ENCODE peak calls at places on chromosomes 7 and 10, in six cellular contexts. One of them, this sample, is unnamed.

GRCh38 chr7:101630591-101630990 is 1.5 kb upstream of the MYL10 start:
- DNase-seq in heart left ventricle: no peak
- DNase-seq in neural progenitor cell: no peak
- DNase-seq in AG09309: no peak
- DNase-seq in fibroblast of the aortic adventitia: no peak
- DNase-seq in left lung: no peak
- DNase-seq in this sample: no peak

GRCh38 chr7:3250725-3251124 is 50.3 kb upstream of the SDK1 start:
- DNase-seq in heart left ventricle: no peak
- DNase-seq in neural progenitor cell: no peak
- DNase-seq in AG09309: no peak
- DNase-seq in fibroblast of the aortic adventitia: no peak
- DNase-seq in left lung: no peak
- DNase-seq in this sample: no peak

GRCh38 chr7:94154182-94154581 is 150.0 kb upstream of the BET1 start:
- DNase-seq in heart left ventricle: no peak
- DNase-seq in neural progenitor cell: no peak
- DNase-seq in AG09309: no peak
- DNase-seq in fibroblast of the aortic adventitia: no peak
- DNase-seq in left lung: no peak
- DNase-seq in this sample: no peak

GRCh38 chr7:21355406-21355874 is 72.4 kb upstream of the SP4 start:
- DNase-seq in heart left ventricle: no peak
- DNase-seq in neural progenitor cell: no peak
- DNase-seq in AG09309: no peak
- DNase-seq in fibroblast of the aortic adventitia: no peak
- DNase-seq in left lung: no peak
- DNase-seq in this sample: no peak

GRCh38 chr7:23486002-23486773 is 15.9 kb upstream of the IGF2BP3 start:
- DNase-seq in heart left ventricle: no peak
- DNase-seq in neural progenitor cell: no peak
- DNase-seq in AG09309: no peak
- DNase-seq in fibroblast of the aortic adventitia: no peak
- DNase-seq in left lung: no peak
- DNase-seq in this sample: no peak

GRCh38 chr7:158108646-158109293 is 478.9 kb downstream of the PTPRN2 start:
- DNase-seq in heart left ventricle: no peak
- DNase-seq in neural progenitor cell: no peak
- DNase-seq in AG09309: no peak
- DNase-seq in fibroblast of the aortic adventitia: no peak
- DNase-seq in left lung: no peak
- DNase-seq in this sample: no peak

GRCh38 chr10:133016493-133017202 is 71.1 kb upstream of the ADGRA1 start:
- DNase-seq in heart left ventricle: no peak
- DNase-seq in neural progenitor cell: no peak
- DNase-seq in AG09309: no peak
- DNase-seq in fibroblast of the aortic adventitia: no peak
- DNase-seq in left lung: no peak
- DNase-seq in this sample: no peak

GRCh38 chr10:123139521-123140163 is 3.9 kb downstream of the HMX3 start:
- DNase-seq in heart left ventricle: no peak
- DNase-seq in neural progenitor cell: peak; percentile 92
- DNase-seq in AG09309: no peak
- DNase-seq in fibroblast of the aortic adventitia: no peak
- DNase-seq in left lung: no peak
- DNase-seq in this sample: no peak

GRCh38 chr10:113753020-113753692 is 1.7 kb downstream of the PLEKHS1 start:
- DNase-seq in heart left ventricle: no peak
- DNase-seq in neural progenitor cell: peak; percentile 6
- DNase-seq in AG09309: no peak
- DNase-seq in fibroblast of the aortic adventitia: no peak
- DNase-seq in left lung: no peak
- DNase-seq in this sample: no peak

GRCh38 chr7:117095055-117095454 is 141.8 kb downstream of the ST7 start:
- DNase-seq in heart left ventricle: no peak
- DNase-seq in neural progenitor cell: no peak
- DNase-seq in AG09309: no peak
- DNase-seq in fibroblast of the aortic adventitia: no peak
- DNase-seq in left lung: no peak
- DNase-seq in this sample: no peak

GRCh38 chr7:29270979-29271658 is 76.5 kb downstream of the CHN2 start:
- DNase-seq in heart left ventricle: no peak
- DNase-seq in neural progenitor cell: no peak
- DNase-seq in AG09309: no peak
- DNase-seq in fibroblast of the aortic adventitia: peak; percentile 70
- DNase-seq in left lung: no peak
- DNase-seq in this sample: no peak

GRCh38 chr7:29281782-29282541 is 87.4 kb downstream of the CHN2 start:
- DNase-seq in heart left ventricle: no peak
- DNase-seq in neural progenitor cell: no peak
- DNase-seq in AG09309: no peak
- DNase-seq in fibroblast of the aortic adventitia: no peak
- DNase-seq in left lung: no peak
- DNase-seq in this sample: no peak

GRCh38 chr10:44733743-44734488 is 177.2 kb upstream of the TMEM72 start:
- DNase-seq in heart left ventricle: no peak
- DNase-seq in neural progenitor cell: peak; percentile 16
- DNase-seq in AG09309: no peak
- DNase-seq in fibroblast of the aortic adventitia: peak; percentile 83
- DNase-seq in left lung: no peak
- DNase-seq in this sample: no peak

GRCh38 chr10:36725581-36726520 is 399.5 kb upstream of the ANKRD30A start:
- DNase-seq in heart left ventricle: no peak
- DNase-seq in neural progenitor cell: peak; percentile 80
- DNase-seq in AG09309: peak; percentile 92
- DNase-seq in fibroblast of the aortic adventitia: peak; percentile 94
- DNase-seq in left lung: no peak
- DNase-seq in this sample: peak; percentile 83
- TF ChIP-seq CTCF in heart left ventricle: peak; percentile 31
- TF ChIP-seq CTCF in neural progenitor cell: peak; percentile 54
- TF ChIP-seq CTCF in AG09309: peak; percentile 67
- TF ChIP-seq CTCF in fibroblast of the aortic adventitia: peak; percentile 34
- TF ChIP-seq CTCF in left lung: no peak
- TF ChIP-seq CTCF in this sample: peak; percentile 49

GRCh38 chr10:1535337-1535957 is 201.9 kb downstream of the ADARB2 start:
- DNase-seq in heart left ventricle: no peak
- DNase-seq in neural progenitor cell: no peak
- DNase-seq in AG09309: no peak
- DNase-seq in fibroblast of the aortic adventitia: no peak
- DNase-seq in left lung: no peak
- DNase-seq in this sample: no peak

GRCh38 chr10:1534820-1535219 is 202.5 kb downstream of the ADARB2 start:
- DNase-seq in heart left ventricle: no peak
- DNase-seq in neural progenitor cell: no peak
- DNase-seq in AG09309: no peak
- DNase-seq in fibroblast of the aortic adventitia: no peak
- DNase-seq in left lung: no peak
- DNase-seq in this sample: no peak

GRCh38 chr10:1538531-1539061 is 198.7 kb downstream of the ADARB2 start:
- DNase-seq in heart left ventricle: no peak
- DNase-seq in neural progenitor cell: no peak
- DNase-seq in AG09309: no peak
- DNase-seq in fibroblast of the aortic adventitia: no peak
- DNase-seq in left lung: no peak
- DNase-seq in this sample: no peak

GRCh38 chr10:1538121-1538520 is 199.2 kb downstream of the ADARB2 start:
- DNase-seq in heart left ventricle: no peak
- DNase-seq in neural progenitor cell: no peak
- DNase-seq in AG09309: no peak
- DNase-seq in fibroblast of the aortic adventitia: no peak
- DNase-seq in left lung: no peak
- DNase-seq in this sample: no peak

DNA sequence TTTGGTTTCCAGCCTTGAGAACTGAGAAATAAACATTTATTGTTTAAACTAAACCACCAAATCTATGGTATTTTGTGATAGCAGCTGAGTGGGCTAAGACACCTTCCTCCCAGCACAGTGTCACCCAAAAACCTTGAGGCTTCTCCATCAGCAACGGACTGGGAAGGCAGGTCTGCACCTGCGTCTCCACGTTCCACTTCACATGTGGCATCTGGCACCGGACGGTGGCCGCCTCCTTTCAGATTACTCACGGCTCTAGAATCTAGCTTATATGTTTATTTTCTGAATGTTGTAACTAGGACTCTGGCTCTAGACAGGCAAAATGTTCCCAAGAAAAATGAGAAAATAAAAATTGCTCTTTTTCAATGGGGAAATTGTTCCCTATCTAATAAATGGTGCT is 201.0 kb downstream of the ADARB2 start:
- DNase-seq in heart left ventricle: no peak
- DNase-seq in neural progenitor cell: no peak
- DNase-seq in AG09309: no peak
- DNase-seq in fibroblast of the aortic adventitia: no peak
- DNase-seq in left lung: no peak
- DNase-seq in this sample: no peak
- H3K4me3 ChIP-seq in heart left ventricle: no peak overlapping the region
- H3K4me3 ChIP-seq in neural progenitor cell: no peak overlapping the region
- H3K4me3 ChIP-seq in AG09309: no peak overlapping the region
- H3K4me3 ChIP-seq in fibroblast of the aortic adventitia: no peak overlapping the region
- H3K4me3 ChIP-seq in left lung: no peak overlapping the region
- H3K4me3 ChIP-seq in this sample: no peak overlapping the region

DNA sequence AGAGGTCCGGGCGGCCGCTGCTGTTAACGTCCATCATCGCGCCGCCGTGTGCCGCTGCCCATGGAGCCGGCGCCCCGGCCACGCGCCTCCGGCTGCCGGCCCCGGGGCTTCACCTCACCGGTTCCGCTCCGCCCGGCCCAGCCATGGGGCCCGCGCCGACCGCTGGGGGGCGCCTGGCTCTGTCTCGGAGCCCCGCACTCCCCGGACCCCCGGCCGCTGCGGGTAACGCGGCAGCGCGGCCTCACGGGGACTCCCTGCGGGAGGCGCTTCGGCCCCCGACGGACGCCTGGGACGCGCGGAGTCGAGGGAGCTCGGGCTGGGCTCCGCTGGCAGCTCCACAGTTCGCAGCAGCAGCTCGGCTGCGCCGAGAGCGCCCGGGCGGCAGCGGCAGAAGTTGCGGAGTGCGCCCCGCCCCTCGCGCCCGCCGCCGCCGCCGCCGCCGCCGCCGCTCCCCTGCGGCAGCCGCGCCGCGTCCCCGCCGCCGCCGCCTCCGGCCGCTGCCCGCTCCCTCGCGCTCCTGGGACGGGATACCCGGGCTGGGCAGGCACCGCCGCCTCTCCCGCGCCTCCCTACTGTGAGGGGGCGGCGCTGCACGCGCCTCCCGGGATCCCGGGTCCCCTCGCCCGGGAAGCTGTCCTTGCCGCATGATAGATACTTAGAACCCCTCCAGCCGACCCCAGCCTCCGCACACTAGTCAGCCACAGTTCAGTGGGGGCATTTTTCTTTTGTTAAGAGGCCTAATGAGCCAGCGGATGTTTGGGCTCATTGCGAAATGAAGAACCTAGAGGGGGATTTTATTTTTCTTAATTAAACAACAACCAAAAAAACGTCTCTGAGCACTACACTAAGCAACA is at the start of gene HTR7:
- DNase-seq in heart left ventricle: peak; percentile 85
- DNase-seq in neural progenitor cell: peak; percentile 85
- DNase-seq in AG09309: no peak
- DNase-seq in fibroblast of the aortic adventitia: no peak
- DNase-seq in left lung: peak; percentile 40
- DNase-seq in this sample: no peak
- TF ChIP-seq CTCF in heart left ventricle: peak; percentile 65
- TF ChIP-seq CTCF in neural progenitor cell: peak; percentile 70
- TF ChIP-seq CTCF in AG09309: peak; percentile 30
- TF ChIP-seq CTCF in fibroblast of the aortic adventitia: peak; percentile 49
- TF ChIP-seq CTCF in left lung: peak; percentile 66
- TF ChIP-seq CTCF in this sample: peak; percentile 54

GRCh38 chr7:1919539-1920265 is 249.6 kb downstream of the ELFN1 start:
- DNase-seq in heart left ventricle: no peak
- DNase-seq in neural progenitor cell: no peak
- DNase-seq in AG09309: no peak
- DNase-seq in fibroblast of the aortic adventitia: no peak
- DNase-seq in left lung: peak; percentile 77
- DNase-seq in this sample: no peak

GRCh38 chr7:1917221-1918062 is 247.4 kb downstream of the ELFN1 start:
- DNase-seq in heart left ventricle: no peak
- DNase-seq in neural progenitor cell: no peak
- DNase-seq in AG09309: no peak
- DNase-seq in fibroblast of the aortic adventitia: peak; percentile 67
- DNase-seq in left lung: no peak
- DNase-seq in this sample: no peak

GRCh38 chr7:1918063-1918645 is 248.1 kb downstream of the ELFN1 start:
- DNase-seq in heart left ventricle: no peak
- DNase-seq in neural progenitor cell: no peak
- DNase-seq in AG09309: no peak
- DNase-seq in fibroblast of the aortic adventitia: no peak
- DNase-seq in left lung: no peak
- DNase-seq in this sample: no peak

GRCh38 chr7:1920266-1920681 is 250.2 kb downstream of the ELFN1 start:
- DNase-seq in heart left ventricle: no peak
- DNase-seq in neural progenitor cell: no peak
- DNase-seq in AG09309: no peak
- DNase-seq in fibroblast of the aortic adventitia: no peak
- DNase-seq in left lung: no peak
- DNase-seq in this sample: no peak

DNA sequence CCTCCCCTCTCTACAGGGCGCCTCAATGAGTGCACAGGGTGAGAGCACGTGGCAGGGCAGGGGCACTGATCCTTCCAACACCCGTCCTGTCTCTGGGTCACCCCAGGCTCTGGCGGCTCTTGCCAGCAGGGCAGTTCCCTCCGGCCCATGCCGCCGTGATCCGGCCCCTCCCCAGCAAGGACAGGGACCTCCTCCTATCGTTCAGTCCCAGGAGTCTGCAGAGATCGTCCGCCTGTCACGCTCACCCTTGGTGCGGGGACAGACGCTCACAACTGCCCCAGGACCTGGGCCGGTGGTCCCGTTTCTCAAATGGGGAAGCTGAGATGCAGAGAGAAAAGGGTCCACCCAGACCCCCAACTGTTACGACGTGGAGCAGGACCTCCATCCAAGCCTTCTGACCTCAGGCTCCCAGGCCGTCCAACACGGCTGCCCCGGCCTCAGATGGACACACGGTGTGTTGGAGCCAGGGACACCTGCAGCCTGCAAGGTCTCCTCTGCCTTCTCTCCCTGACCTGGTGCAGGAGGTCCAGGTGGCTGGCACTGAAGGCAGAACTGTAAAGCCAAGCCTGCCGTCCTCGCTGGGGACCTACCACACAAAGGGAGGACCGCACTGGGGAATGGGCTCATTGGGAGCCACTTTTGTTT is 248.9 kb downstream of the ELFN1 start:
- DNase-seq in heart left ventricle: no peak
- DNase-seq in neural progenitor cell: no peak
- DNase-seq in AG09309: no peak
- DNase-seq in fibroblast of the aortic adventitia: no peak
- DNase-seq in left lung: no peak
- DNase-seq in this sample: no peak
- H3K4me3 ChIP-seq in heart left ventricle: no peak overlapping the region
- H3K4me3 ChIP-seq in neural progenitor cell: no peak overlapping the region
- H3K4me3 ChIP-seq in AG09309: no peak overlapping the region
- H3K4me3 ChIP-seq in fibroblast of the aortic adventitia: no peak overlapping the region
- H3K4me3 ChIP-seq in left lung: no peak overlapping the region
- H3K4me3 ChIP-seq in this sample: no peak overlapping the region